ENCODE peak calls at places on chromosomes 13 and 19, in four cellular contexts. One of them, this sample, is unnamed.

GRCh38 chr13:49319555-49320350 is 72.0 kb downstream of the CDADC1 start:
- DNase-seq in WTC11: no peak
- DNase-seq in HepG2: no peak
- DNase-seq in K562: no peak
- DNase-seq in this sample: no peak

GRCh38 chr13:98315466-98315865 is 138.4 kb upstream of the RNF113B start:
- DNase-seq in HepG2: no peak
- DNase-seq in K562: no peak
- DNase-seq in WTC11: no peak
- DNase-seq in this sample: no peak

GRCh38 chr13:94646904-94647303 is 45.2 kb downstream of the GPR180 start:
- DNase-seq in HepG2: no peak
- DNase-seq in WTC11: no peak
- DNase-seq in K562: no peak
- DNase-seq in this sample: no peak

GRCh38 chr13:23825179-23825578 is 64.0 kb downstream of the MIPEP start:
- DNase-seq in WTC11: no peak
- DNase-seq in K562: no peak
- DNase-seq in HepG2: no peak
- DNase-seq in this sample: no peak

GRCh38 chr19:35609881-35610353 is 2.6 kb upstream of the HAUS5 start:
- DNase-seq in HepG2: no peak
- DNase-seq in WTC11: no peak
- DNase-seq in K562: no peak
- DNase-seq in this sample: no peak

GRCh38 chr13:102742506-102742905 is 31.1 kb downstream of the TEX30 start:
- DNase-seq in HepG2: no peak
- DNase-seq in WTC11: no peak
- DNase-seq in K562: no peak
- DNase-seq in this sample: no peak

GRCh38 chr13:43878897-43879322 is 630 bp downstream of the CCDC122 start:
- DNase-seq in HepG2: peak
- DNase-seq in K562: no peak
- DNase-seq in WTC11: no peak
- DNase-seq in this sample: peak

GRCh38 chr19:33621811-33622504 is at the start of gene CHST8:
- DNase-seq in WTC11: peak
- DNase-seq in HepG2: no peak
- DNase-seq in K562: peak
- DNase-seq in this sample: peak

GRCh38 chr19:35788205-35788960 is 13.0 kb downstream of the ARHGAP33 start:
- DNase-seq in K562: no peak
- DNase-seq in WTC11: no peak
- DNase-seq in HepG2: no peak
- DNase-seq in this sample: no peak

GRCh38 chr19:13839193-13839937 is 37.6 kb upstream of the NANOS3 start:
- DNase-seq in K562: peak
- DNase-seq in WTC11: peak
- DNase-seq in HepG2: no peak
- DNase-seq in this sample: no peak

GRCh38 chr13:112961457-112962369 is 7.3 kb upstream of the MCF2L start:
- DNase-seq in HepG2: no peak
- DNase-seq in K562: no peak
- DNase-seq in WTC11: no peak
- DNase-seq in this sample: no peak

GRCh38 chr19:2775556-2776430 is 7.3 kb downstream of the SGTA start:
- DNase-seq in K562: no peak
- DNase-seq in WTC11: no peak
- DNase-seq in HepG2: peak
- DNase-seq in this sample: no peak

GRCh38 chr13:50123862-50124535 is 108.8 kb downstream of the KCNRG start:
- DNase-seq in HepG2: peak
- DNase-seq in K562: peak
- DNase-seq in WTC11: peak
- DNase-seq in this sample: peak

GRCh38 chr13:70253834-70254233 is 145.6 kb upstream of the KLHL1 start:
- DNase-seq in WTC11: no peak
- DNase-seq in HepG2: peak
- DNase-seq in K562: no peak
- DNase-seq in this sample: peak

GRCh38 chr19:22545751-22546150 is 88.4 kb upstream of the ZNF492 start:
- DNase-seq in K562: peak
- DNase-seq in WTC11: peak
- DNase-seq in HepG2: peak
- DNase-seq in this sample: peak

GRCh38 chr13:50678464-50679162 is 164.9 kb downstream of the DLEU7 start:
- DNase-seq in WTC11: no peak
- DNase-seq in HepG2: no peak
- DNase-seq in K562: no peak
- DNase-seq in this sample: no peak

GRCh38 chr19:34182125-34182524 is 9.8 kb downstream of the LSM14A start:
- DNase-seq in HepG2: no peak
- DNase-seq in WTC11: no peak
- DNase-seq in K562: no peak
- DNase-seq in this sample: no peak

GRCh38 chr13:42894765-42895181 is 97.3 kb downstream of the EPSTI1 start:
- DNase-seq in HepG2: no peak
- DNase-seq in WTC11: no peak
- DNase-seq in K562: no peak
- DNase-seq in this sample: no peak

GRCh38 chr19:1151917-1152601 is 22.0 kb downstream of the SBNO2 start:
- DNase-seq in K562: no peak
- DNase-seq in HepG2: no peak
- DNase-seq in WTC11: no peak
- DNase-seq in this sample: no peak

GRCh38 chr13:42078113-42078769 is 29.8 kb downstream of the DGKH start:
- DNase-seq in WTC11: no peak
- DNase-seq in HepG2: peak
- DNase-seq in K562: no peak
- DNase-seq in this sample: no peak

GRCh38 chr13:38685974-38686571 is 804 bp upstream of the FREM2 start:
- DNase-seq in K562: no peak
- DNase-seq in WTC11: peak
- DNase-seq in HepG2: no peak
- DNase-seq in this sample: peak

GRCh38 chr19:15644066-15644741 is 3.5 kb downstream of the CYP4F3 start:
- DNase-seq in HepG2: no peak
- DNase-seq in K562: no peak
- DNase-seq in WTC11: no peak
- DNase-seq in this sample: no peak

GRCh38 chr13:39037410-39037879 is 444 bp downstream of the PROSER1 start:
- DNase-seq in WTC11: no peak
- DNase-seq in K562: no peak
- DNase-seq in HepG2: no peak
- DNase-seq in this sample: peak

GRCh38 chr19:4007021-4007835 is at the start of gene PIAS4:
- DNase-seq in WTC11: peak
- DNase-seq in K562: peak
- DNase-seq in HepG2: peak
- DNase-seq in this sample: peak

GRCh38 chr13:98050041-98050466 is 92.8 kb upstream of the FARP1 start:
- DNase-seq in WTC11: no peak
- DNase-seq in K562: no peak
- DNase-seq in HepG2: peak
- DNase-seq in this sample: no peak

GRCh38 chr19:1074512-1075283 is 7.7 kb downstream of the ARHGAP45 start:
- DNase-seq in K562: peak
- DNase-seq in WTC11: no peak
- DNase-seq in HepG2: no peak
- DNase-seq in this sample: no peak

GRCh38 chr13:99086149-99086868 is 108.4 kb upstream of the DOCK9 start:
- DNase-seq in HepG2: no peak
- DNase-seq in WTC11: peak
- DNase-seq in K562: peak
- DNase-seq in this sample: peak

GRCh38 chr13:41468631-41469030 is 11.3 kb downstream of the RGCC start:
- DNase-seq in WTC11: no peak
- DNase-seq in K562: no peak
- DNase-seq in HepG2: no peak
- DNase-seq in this sample: no peak

GRCh38 chr19:12841094-12841493 is 2.8 kb downstream of the MAST1 start:
- DNase-seq in K562: peak
- DNase-seq in HepG2: no peak
- DNase-seq in WTC11: peak
- DNase-seq in this sample: peak

GRCh38 chr19:46616631-46617322 is 8.1 kb downstream of the PTGIR start:
- DNase-seq in HepG2: peak
- DNase-seq in K562: peak
- DNase-seq in WTC11: peak
- DNase-seq in this sample: peak

GRCh38 chr13:75838366-75839017 is 202.4 kb downstream of the LMO7 start:
- DNase-seq in HepG2: no peak
- DNase-seq in K562: no peak
- DNase-seq in WTC11: no peak
- DNase-seq in this sample: no peak

GRCh38 chr19:52922841-52923781 is at the start of gene ZNF888:
- DNase-seq in WTC11: peak
- DNase-seq in HepG2: peak
- DNase-seq in K562: peak
- DNase-seq in this sample: peak

GRCh38 chr19:52896431-52897148 is 845 bp downstream of the ZNF320 start:
- DNase-seq in HepG2: no peak
- DNase-seq in WTC11: peak
- DNase-seq in K562: peak
- DNase-seq in this sample: peak

GRCh38 chr19:10887616-10888367 is 16.4 kb downstream of the CARM1 start:
- DNase-seq in HepG2: no peak
- DNase-seq in K562: no peak
- DNase-seq in WTC11: no peak
- DNase-seq in this sample: no peak

GRCh38 chr13:35892837-35893814 is 238.1 kb downstream of the DCLK1 start:
- DNase-seq in WTC11: no peak
- DNase-seq in HepG2: no peak
- DNase-seq in K562: no peak
- DNase-seq in this sample: no peak

GRCh38 chr19:43625918-43626579 is 6.6 kb upstream of the ZNF428 start:
- DNase-seq in WTC11: peak
- DNase-seq in K562: peak
- DNase-seq in HepG2: no peak
- DNase-seq in this sample: peak

GRCh38 chr13:98570929-98571372 is 6.0 kb downstream of the STK24 start:
- DNase-seq in HepG2: peak
- DNase-seq in K562: no peak
- DNase-seq in WTC11: no peak
- DNase-seq in this sample: no peak

GRCh38 chr13:20814224-20814910 is 40.6 kb upstream of the EEF1AKMT1 start:
- DNase-seq in HepG2: no peak
- DNase-seq in WTC11: no peak
- DNase-seq in K562: no peak
- DNase-seq in this sample: peak

GRCh38 chr13:72792640-72793039 is 10.7 kb downstream of the PIBF1 start:
- DNase-seq in WTC11: no peak
- DNase-seq in HepG2: peak
- DNase-seq in K562: no peak
- DNase-seq in this sample: no peak

GRCh38 chr19:5060591-5061339 is 91.9 kb downstream of the KDM4B start:
- DNase-seq in HepG2: no peak
- DNase-seq in WTC11: no peak
- DNase-seq in K562: no peak
- DNase-seq in this sample: no peak

GRCh38 chr19:47798904-47799266 is 5.5 kb downstream of the TPRX1 start:
- DNase-seq in WTC11: no peak
- DNase-seq in HepG2: no peak
- DNase-seq in K562: no peak
- DNase-seq in this sample: no peak
- TF ChIP-seq ELF4 in WTC11: no peak
- TF ChIP-seq ELF4 in HepG2: no peak
- TF ChIP-seq ELF4 in K562: no peak
- TF ChIP-seq ELF4 in this sample: no peak

GRCh38 chr13:109842521-109842920 is 56.1 kb upstream of the IRS2 start:
- DNase-seq in WTC11: no peak
- DNase-seq in HepG2: no peak
- DNase-seq in K562: no peak
- DNase-seq in this sample: no peak

GRCh38 chr13:109836629-109837607 is 50.5 kb upstream of the IRS2 start:
- DNase-seq in K562: no peak
- DNase-seq in WTC11: no peak
- DNase-seq in HepG2: peak
- DNase-seq in this sample: no peak

GRCh38 chr13:109843695-109844094 is 57.3 kb upstream of the IRS2 start:
- DNase-seq in HepG2: no peak
- DNase-seq in WTC11: no peak
- DNase-seq in K562: no peak
- DNase-seq in this sample: no peak

GRCh38 chr13:109840893-109841287 is 54.5 kb upstream of the IRS2 start:
- DNase-seq in WTC11: no peak
- DNase-seq in K562: no peak
- DNase-seq in HepG2: no peak
- DNase-seq in this sample: no peak

GRCh38 chr13:109840201-109840892 is 54.0 kb upstream of the IRS2 start:
- DNase-seq in HepG2: no peak
- DNase-seq in WTC11: no peak
- DNase-seq in K562: no peak
- DNase-seq in this sample: no peak
- TF ChIP-seq ELF4 in HepG2: no peak
- TF ChIP-seq ELF4 in WTC11: no peak
- TF ChIP-seq ELF4 in K562: no peak
- TF ChIP-seq ELF4 in this sample: no peak

GRCh38 chr13:45713721-45714120 is 11.6 kb downstream of the CBY2 start:
- DNase-seq in K562: no peak
- DNase-seq in HepG2: no peak
- DNase-seq in WTC11: peak
- DNase-seq in this sample: no peak

GRCh38 chr13:45714170-45714569 is 12.1 kb downstream of the CBY2 start:
- DNase-seq in K562: no peak
- DNase-seq in WTC11: no peak
- DNase-seq in HepG2: no peak
- DNase-seq in this sample: no peak

GRCh38 chr13:45713106-45713690 is 11.1 kb downstream of the CBY2 start:
- DNase-seq in WTC11: peak
- DNase-seq in K562: no peak
- DNase-seq in HepG2: no peak
- DNase-seq in this sample: no peak

GRCh38 chr13:45715351-45715750 is 13.2 kb downstream of the CBY2 start:
- DNase-seq in K562: no peak
- DNase-seq in HepG2: no peak
- DNase-seq in WTC11: no peak
- DNase-seq in this sample: no peak

DNA sequence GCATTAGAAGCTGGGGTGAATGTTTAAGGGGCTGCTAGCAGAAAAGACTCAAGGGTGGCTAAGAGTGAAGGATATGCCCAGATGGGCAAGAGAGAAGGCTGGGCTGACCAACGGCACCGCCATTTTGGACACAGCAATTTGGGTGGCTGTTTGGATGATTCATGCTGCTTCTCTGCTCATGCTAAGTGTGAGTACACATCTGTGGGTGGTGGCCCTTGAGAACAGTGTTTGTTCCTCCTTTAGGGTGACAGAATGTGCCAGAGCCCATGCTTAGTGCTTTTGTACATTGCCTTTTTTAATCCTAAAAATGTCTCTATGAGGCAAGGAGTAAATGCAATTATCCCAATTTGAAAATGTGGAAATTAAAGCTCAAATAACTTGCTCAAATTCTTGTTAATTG is 9.8 kb downstream of the CBY2 start:
- DNase-seq in WTC11: no peak
- DNase-seq in K562: no peak
- DNase-seq in HepG2: no peak
- DNase-seq in this sample: no peak
- TF ChIP-seq ELF4 in WTC11: no peak
- TF ChIP-seq ELF4 in K562: no peak
- TF ChIP-seq ELF4 in HepG2: no peak
- TF ChIP-seq ELF4 in this sample: no peak

GRCh38 chr19:49447485-49448431 is 3.9 kb downstream of the PIH1D1 start:
- DNase-seq in HepG2: no peak
- DNase-seq in WTC11: peak
- DNase-seq in K562: peak
- DNase-seq in this sample: no peak
- TF ChIP-seq ELF4 in HepG2: no peak
- TF ChIP-seq ELF4 in WTC11: no peak
- TF ChIP-seq ELF4 in K562: no peak
- TF ChIP-seq ELF4 in this sample: no peak